ENCODE peak calls at places on chromosomes 3 and 15, in eight cellular contexts. R, M, O, B, Y, N, Z and U are unnamed samples.

GRCh38 chr3:123773681-123774431 is 110.3 kb downstream of the MYLK start:
- DNase-seq in B (peak), O (no peak), Z (no peak), N (no peak), R (no peak), Y (no peak), M (no peak), U (no peak)

GRCh38 chr3:129087138-129087702 is 26.6 kb downstream of the GP9 start:
- DNase-seq in N (no peak), O (peak), Y (peak), M (no peak), Z (no peak), R (no peak), B (peak), U (no peak)

GRCh38 chr3:191762323-191762960 is 301.5 kb downstream of the PYDC2 start:
- DNase-seq in B (peak), M (peak), Z (no peak), N (no peak), Y (no peak), O (no peak), R (peak), U (no peak)

GRCh38 chr15:41465822-41466421 is 27.8 kb upstream of the ITPKA start:
- DNase-seq in Z (peak), B (peak), R (peak), M (peak), Y (no peak), O (no peak), N (peak), U (no peak)

GRCh38 chr3:133394561-133395311 is 5.1 kb upstream of the BFSP2 start:
- DNase-seq in O (no peak), R (no peak), B (peak), Y (no peak), N (no peak), Z (no peak), M (no peak), U (no peak)

GRCh38 chr3:116005404-116005803 is 382.1 kb downstream of the GAP43 start:
- DNase-seq in N (no peak), M (peak), R (peak), O (peak), Z (no peak), B (peak), Y (no peak), U (no peak)

GRCh38 chr3:122533931-122534334 is 19.2 kb upstream of the KPNA1 start:
- DNase-seq in N (no peak), M (peak), B (peak), Z (no peak), R (peak), O (no peak), Y (no peak), U (no peak)

GRCh38 chr3:126449621-126450051 is 26.1 kb downstream of the ZXDC start:
- DNase-seq in O (peak), Y (no peak), Z (no peak), N (no peak), M (no peak), R (no peak), B (no peak), U (no peak)

GRCh38 chr15:38721549-38721948 is 156.9 kb upstream of the RASGRP1 start:
- DNase-seq in R (no peak), Z (no peak), M (no peak), N (no peak), Y (no peak), O (no peak), B (peak), U (no peak)

GRCh38 chr15:32844118-32844711 is 126.4 kb downstream of the GREM1 start:
- DNase-seq in Z (peak), Y (no peak), B (peak), M (peak), R (no peak), N (no peak), O (no peak), U (no peak)

GRCh38 chr3:43871627-43872245 is 181.0 kb downstream of the ABHD5 start:
- DNase-seq in Y (no peak), M (peak), Z (no peak), N (no peak), R (no peak), O (no peak), B (peak), U (no peak)

GRCh38 chr3:8869613-8870012 is 93.7 kb downstream of the RAD18 start:
- DNase-seq in M (peak), Z (no peak), N (no peak), B (peak), O (no peak), Y (no peak), R (peak), U (no peak)

GRCh38 chr3:14889943-14890342 is 57.4 kb upstream of the NR2C2 start:
- DNase-seq in B (no peak), R (no peak), Z (no peak), M (no peak), N (no peak), Y (no peak), O (no peak), U (no peak)

GRCh38 chr3:172078721-172079120 is 39.3 kb downstream of the FNDC3B start:
- DNase-seq in Y (no peak), N (no peak), R (no peak), M (no peak), O (no peak), B (no peak), Z (no peak), U (no peak)

GRCh38 chr3:149291178-149291577 is 42.3 kb downstream of the TM4SF18 start:
- DNase-seq in N (no peak), Z (peak), Y (no peak), M (peak), B (no peak), R (no peak), O (no peak), U (no peak)

GRCh38 chr15:55403531-55403930 is 4.6 kb downstream of the CCPG1 start:
- DNase-seq in N (no peak), B (peak), Z (peak), Y (no peak), M (peak), R (no peak), O (no peak), U (no peak)

GRCh38 chr3:170511371-170511770 is 74.5 kb downstream of the SLC7A14 start:
- DNase-seq in O (no peak), M (no peak), B (no peak), R (no peak), Z (no peak), N (no peak), Y (no peak), U (no peak)

GRCh38 chr15:20645956-20646355 is 104.4 kb upstream of the GOLGA6L6 start:
- DNase-seq in Z (no peak), M (peak), Y (no peak), B (no peak), O (no peak), R (no peak), N (no peak), U (peak)

GRCh38 chr3:79809106-79809505 is 41.3 kb upstream of the ROBO1 start:
- DNase-seq in M (no peak), R (no peak), B (no peak), N (no peak), O (no peak), Y (no peak), Z (no peak), U (no peak)

GRCh38 chr3:155462672-155463071 is 169.2 kb upstream of the STRIT1 start:
- DNase-seq in R (no peak), B (no peak), Z (no peak), M (no peak), O (no peak), N (no peak), Y (no peak), U (no peak)

GRCh38 chr3:64651791-64652241 is 36.0 kb downstream of the ADAMTS9 start:
- DNase-seq in O (peak), N (no peak), M (no peak), B (peak), Z (no peak), R (no peak), Y (no peak), U (no peak)

GRCh38 chr3:106401666-106402319 is 533.0 kb upstream of the CBLB start:
- DNase-seq in R (no peak), Z (no peak), N (no peak), O (no peak), B (peak), M (no peak), Y (no peak), U (no peak)

GRCh38 chr3:195698325-195699147 is 22.2 kb upstream of the MUC20 start:
- DNase-seq in Y (no peak), B (no peak), Z (no peak), O (no peak), M (no peak), N (no peak), R (no peak), U (no peak)

GRCh38 chr15:44713006-44713966 is 2.0 kb downstream of the B2M start:
- DNase-seq in N (no peak), Z (peak), B (peak), M (peak), R (no peak), Y (no peak), O (no peak), U (no peak)

GRCh38 chr15:44711089-44711355 is at the start of gene PATL2:
- DNase-seq in O (no peak), N (no peak), B (no peak), Y (no peak), R (no peak), M (no peak), Z (no peak), U (no peak)

GRCh38 chr15:44710236-44711088 is 661 bp downstream of the PATL2 start:
- DNase-seq in Z (peak), M (peak), B (peak), N (peak), R (no peak), O (no peak), Y (no peak), U (peak)

GRCh38 chr15:44712108-44713005 is 1.0 kb downstream of the B2M start:
- DNase-seq in Y (peak), N (peak), R (peak), Z (peak), M (peak), O (peak), B (peak), U (peak)

GRCh38 chr15:44711356-44712107 is at the start of gene B2M:
- DNase-seq in R (peak), M (peak), O (peak), B (peak), Y (peak), N (peak), Z (peak), U (peak)
- H3K4me3 ChIP-seq in R (peak), M (peak), O (peak), B (peak), Y (peak), N (peak), Z (peak), U (peak)

GRCh38 chr15:68608206-68608843 is 29.5 kb downstream of the CORO2B start:
- DNase-seq in Y (peak), O (peak), B (peak), R (peak), Z (no peak), N (no peak), M (no peak), U (peak)

GRCh38 chr15:68610825-68611224 is 32.0 kb downstream of the CORO2B start:
- DNase-seq in M (no peak), N (no peak), Y (no peak), Z (no peak), O (no peak), R (peak), B (no peak), U (no peak)

GRCh38 chr15:68606332-68606731 is 27.5 kb downstream of the CORO2B start:
- DNase-seq in B (no peak), M (no peak), O (no peak), N (no peak), Y (no peak), Z (no peak), R (no peak), U (no peak)

GRCh38 chr15:68609618-68610017 is 30.8 kb downstream of the CORO2B start:
- DNase-seq in M (no peak), R (peak), Z (no peak), O (peak), B (peak), Y (peak), N (no peak), U (peak)

DNA sequence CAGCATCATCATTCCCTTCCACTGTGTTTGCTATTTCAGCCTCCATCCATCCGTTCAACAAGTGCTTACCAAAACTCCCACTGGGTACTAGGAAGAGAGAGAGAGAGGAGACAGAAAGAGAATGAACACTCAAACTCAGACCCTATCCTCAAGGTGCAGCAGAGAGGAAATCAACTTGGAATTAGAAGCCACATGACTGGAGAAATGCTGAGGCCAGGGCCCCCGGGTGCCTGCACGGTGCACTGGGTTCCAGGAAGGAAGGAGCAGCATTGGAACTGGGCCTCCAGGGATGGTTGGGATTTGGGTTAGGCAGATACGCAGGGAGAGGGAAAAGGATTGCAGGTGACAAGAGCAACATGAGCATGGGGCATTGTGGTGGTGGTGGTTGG is 30.0 kb downstream of the CORO2B start:
- DNase-seq in Y (no peak), M (no peak), B (no peak), O (no peak), R (no peak), N (no peak), Z (no peak), U (no peak)
- H3K4me3 ChIP-seq in Y (no peak), M (no peak), B (no peak), O (no peak), R (no peak), N (no peak), Z (no peak), U (no peak)

GRCh38 chr15:51814616-51815015 is 14.8 kb upstream of the TMOD3 start:
- DNase-seq in Y (no peak), R (no peak), N (no peak), B (no peak), M (no peak), O (no peak), Z (no peak), U (no peak)

GRCh38 chr15:51812598-51812997 is 16.9 kb upstream of the TMOD3 start:
- DNase-seq in O (no peak), B (no peak), M (no peak), R (no peak), Y (no peak), Z (no peak), N (no peak), U (no peak)

GRCh38 chr15:51818156-51818555 is 11.3 kb upstream of the TMOD3 start:
- DNase-seq in M (no peak), Z (no peak), O (no peak), Y (no peak), R (no peak), B (no peak), N (no peak), U (no peak)

GRCh38 chr15:51816615-51817014 is 12.8 kb upstream of the TMOD3 start:
- DNase-seq in O (no peak), Y (no peak), Z (no peak), M (no peak), N (no peak), B (no peak), R (no peak), U (no peak)
- H3K4me3 ChIP-seq in O (no peak), Y (no peak), Z (no peak), M (no peak), N (no peak), B (no peak), R (no peak), U (no peak)

DNA sequence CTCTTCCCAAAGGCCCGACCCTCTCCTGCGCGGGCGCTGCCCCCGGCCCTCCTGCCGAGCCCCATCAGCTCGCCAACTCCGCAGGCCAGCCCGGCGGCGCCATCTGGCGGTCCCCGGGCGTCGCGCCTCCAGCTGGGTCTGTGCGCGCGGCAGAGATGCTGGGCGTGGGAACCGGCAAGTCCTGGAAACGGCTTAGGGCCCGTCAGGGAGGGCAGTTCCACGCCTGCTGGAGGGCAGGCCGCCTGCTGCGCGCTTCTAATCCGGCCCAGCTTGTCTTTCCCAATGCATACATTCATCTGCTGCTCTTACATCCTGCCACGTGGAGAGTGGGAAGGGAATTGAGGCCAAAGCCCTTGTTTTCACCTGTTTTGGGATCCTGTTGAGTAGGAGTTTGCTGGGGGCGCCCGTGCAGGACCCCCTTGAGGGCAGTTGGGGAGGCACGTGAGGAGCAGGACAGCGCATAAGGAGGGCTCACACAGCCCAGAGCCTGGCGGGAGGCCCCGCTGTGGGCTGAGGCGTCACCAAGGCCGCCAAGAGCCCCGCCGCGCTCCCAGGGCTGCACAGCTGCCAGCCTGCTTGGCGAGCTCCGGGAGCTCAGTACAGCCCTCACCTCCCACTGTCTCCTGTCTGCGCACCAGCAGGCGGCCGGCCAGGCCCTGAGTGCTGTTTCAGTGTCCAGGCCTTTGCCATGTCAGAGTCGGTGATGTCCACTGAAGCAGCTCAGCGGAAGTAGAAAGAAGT is 165.6 kb downstream of the NSMCE3 start:
- DNase-seq in M (peak), Y (no peak), O (peak), Z (peak), R (peak), N (peak), B (peak), U (peak)
- H3K4me3 ChIP-seq in M (no peak), Y (peak), O (no peak), Z (no peak), R (peak), N (no peak), B (peak), U (peak)

DNA sequence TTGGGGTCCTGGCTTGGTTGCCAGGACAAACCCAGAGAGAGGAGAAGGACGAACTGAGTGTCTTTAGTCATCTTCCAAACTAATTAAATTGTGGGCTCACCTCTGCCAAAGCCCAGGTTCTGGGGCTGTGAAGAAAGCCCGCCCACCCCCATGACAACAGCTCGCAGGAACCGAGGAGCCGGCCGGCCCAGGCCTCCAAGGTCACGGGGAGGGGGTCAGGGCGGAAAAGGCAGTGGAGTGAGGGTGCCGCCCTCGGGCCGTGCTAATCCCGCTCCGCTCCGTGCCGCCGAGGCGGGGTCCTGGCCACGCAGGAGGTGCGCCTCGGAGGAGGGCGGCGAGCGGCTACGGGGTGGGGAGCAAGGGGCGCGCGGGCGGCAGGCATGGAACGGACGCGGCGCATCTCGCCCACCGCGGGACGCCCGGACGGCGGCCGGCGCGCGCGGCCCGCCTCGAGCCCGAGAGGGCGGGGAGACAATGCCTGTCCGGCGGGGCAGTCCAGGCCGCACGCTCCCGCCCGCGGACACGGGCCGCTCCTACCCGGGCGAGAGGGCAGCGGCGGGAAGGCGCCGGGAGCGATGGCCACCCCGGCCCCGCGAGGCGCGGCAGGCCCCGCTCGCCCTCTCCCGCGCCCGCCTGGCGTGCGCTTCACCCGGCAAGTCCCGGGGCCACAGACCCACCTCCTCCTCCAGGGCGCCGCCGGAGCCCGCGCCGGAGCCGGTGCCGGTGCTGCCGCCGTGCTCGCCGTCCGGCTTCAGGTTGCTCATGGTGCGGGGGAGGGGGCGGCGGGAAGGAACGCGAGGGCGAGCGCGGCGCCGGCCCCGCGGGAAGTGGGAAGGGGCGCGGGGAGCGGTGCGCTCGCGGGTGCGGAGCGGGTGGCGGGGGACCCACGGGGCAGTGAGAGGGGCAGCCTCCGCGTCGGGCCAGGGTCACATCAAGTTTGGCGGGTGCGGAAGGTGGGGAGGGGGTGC is 549 bp downstream of the RBPMS2 start:
- DNase-seq in R (no peak), M (peak), Z (no peak), O (peak), B (no peak), Y (no peak), N (peak), U (no peak)
- H3K4me3 ChIP-seq in R (peak), M (peak), Z (no peak), O (peak), B (peak), Y (peak), N (no peak), U (peak)

DNA sequence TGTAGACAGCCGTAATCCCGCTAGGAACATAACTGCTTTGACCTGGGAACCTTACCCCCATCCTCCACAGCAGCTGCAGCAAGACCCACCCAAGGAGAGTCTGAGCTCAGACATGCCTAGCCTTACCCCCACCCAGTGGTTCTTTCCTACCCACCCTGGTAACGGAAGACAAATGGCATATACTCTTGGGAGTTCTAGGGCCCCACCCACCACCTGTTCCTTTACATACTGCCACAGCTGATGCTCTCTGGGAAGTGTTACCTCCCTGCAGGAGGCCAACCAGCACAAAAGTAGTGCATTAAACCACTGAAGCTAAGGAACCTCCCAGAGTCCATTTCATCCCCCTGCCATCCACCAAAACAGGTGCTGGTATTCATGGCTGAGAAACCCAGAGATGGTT is 50.6 kb upstream of the AZI2 start:
- DNase-seq in Z (no peak), B (no peak), R (no peak), M (no peak), N (no peak), O (no peak), Y (no peak), U (no peak)
- H3K4me3 ChIP-seq in Z (no peak), B (no peak), R (no peak), M (no peak), N (no peak), O (no peak), Y (no peak), U (no peak)